ENCODE peak calls at places on chromosomes 2 and 18, in four cellular contexts. R, O, J and Y are unnamed samples.

GRCh38 chr2:58730764-58731487 is 489.8 kb upstream of the FANCL start:
- DNase-seq in O (no peak), J (no peak), R (no peak), Y (no peak)

GRCh38 chr18:45284174-45284573 is 331.1 kb upstream of the SLC14A2 start:
- DNase-seq in O (no peak), J (no peak), R (no peak), Y (no peak)

GRCh38 chr2:10091182-10091932 is 11.1 kb upstream of the CYS1 start:
- DNase-seq in O (no peak), J (no peak), R (no peak), Y (no peak)

GRCh38 chr2:216286616-216287231 is 85.6 kb downstream of the MARCHF4 start:
- DNase-seq in J (no peak), O (no peak), R (no peak), Y (peak; percentile 34)

GRCh38 chr2:183665976-183666375 is 541.7 kb downstream of the NUP35 start:
- DNase-seq in O (peak; percentile 47), J (peak; percentile 61), R (no peak), Y (peak; percentile 22)

GRCh38 chr2:61470965-61471904 is at the start of gene USP34:
- DNase-seq in R (peak; percentile 75), J (peak; percentile 89), O (peak; percentile 90), Y (peak; percentile 97)

GRCh38 chr2:199663157-199663556 is 187.8 kb downstream of the FTCDNL1 start:
- DNase-seq in J (no peak), O (no peak), R (no peak), Y (no peak)

GRCh38 chr2:128276878-128277675 is 41.6 kb downstream of the HS6ST1 start:
- DNase-seq in J (peak; percentile 70), O (no peak), R (no peak), Y (no peak)

GRCh38 chr2:197256771-197257170 is 53.8 kb downstream of the ANKRD44 start:
- DNase-seq in O (no peak), J (no peak), R (no peak), Y (no peak)

GRCh38 chr2:143162997-143163396 is 33.8 kb downstream of the ARHGAP15 start:
- DNase-seq in R (no peak), O (no peak), J (no peak), Y (peak; percentile 27)

GRCh38 chr2:235829726-235830125 is 335.9 kb downstream of the AGAP1 start:
- DNase-seq in R (no peak), J (no peak), O (no peak), Y (no peak)

GRCh38 chr18:13245481-13246000 is 27.0 kb downstream of the LDLRAD4 start:
- DNase-seq in O (no peak), R (no peak), J (no peak), Y (no peak)

GRCh38 chr18:2146092-2146491 is 425.2 kb downstream of the METTL4 start:
- DNase-seq in O (peak; percentile 47), R (no peak), J (no peak), Y (peak; percentile 48)

GRCh38 chr2:117396161-117396560 is 418.3 kb upstream of the DDX18 start:
- DNase-seq in R (no peak), J (no peak), O (no peak), Y (no peak)

GRCh38 chr2:106147159-106147558 is 46.9 kb downstream of the UXS1 start:
- DNase-seq in R (no peak), J (peak; percentile 64), O (peak; percentile 82), Y (peak; percentile 40)

GRCh38 chr18:58427321-58427720 is 201.6 kb downstream of the ALPK2 start:
- DNase-seq in J (no peak), O (no peak), R (no peak), Y (no peak)

GRCh38 chr18:8450013-8450412 is 159.2 kb upstream of the RAB12 start:
- DNase-seq in J (no peak), R (peak; percentile 20), O (peak; percentile 18), Y (no peak)

GRCh38 chr18:36780748-36781147 is 48.1 kb downstream of the TPGS2 start:
- DNase-seq in O (no peak), J (peak; percentile 25), R (no peak), Y (peak; percentile 39)

GRCh38 chr2:127426501-127427354 is 8.5 kb downstream of the PROC start:
- DNase-seq in J (no peak), O (no peak), R (no peak), Y (no peak)

GRCh38 chr2:72085036-72085435 is 62.6 kb downstream of the CYP26B1 start:
- DNase-seq in R (no peak), J (no peak), O (no peak), Y (no peak)

GRCh38 chr2:18312818-18313217 is 247.6 kb downstream of the RDH14 start:
- DNase-seq in R (no peak), J (no peak), O (no peak), Y (peak; percentile 91)

GRCh38 chr2:63057249-63058148 is 6.9 kb downstream of the OTX1 start:
- DNase-seq in J (no peak), O (no peak), R (no peak), Y (no peak)

GRCh38 chr2:241950413-241950863 is 80.9 kb downstream of the RTP5 start:
- DNase-seq in R (no peak), J (no peak), O (no peak), Y (no peak)

GRCh38 chr18:8188196-8188595 is 421.0 kb upstream of the RAB12 start:
- DNase-seq in J (peak; percentile 77), O (no peak), R (no peak), Y (peak; percentile 43)

GRCh38 chr2:134460583-134460998 is 206.7 kb downstream of the MGAT5 start:
- DNase-seq in R (peak; percentile 64), O (peak; percentile 75), J (peak; percentile 33), Y (peak; percentile 78)

GRCh38 chr2:217785544-217786045 is 217.2 kb downstream of the TNS1 start:
- DNase-seq in R (peak; percentile 72), O (peak; percentile 81), J (no peak), Y (peak; percentile 65)

GRCh38 chr2:37472959-37473358 is 128.5 kb downstream of the QPCT start:
- DNase-seq in O (peak; percentile 92), J (peak; percentile 62), R (no peak), Y (peak; percentile 83)

GRCh38 chr18:49476664-49477411 is 10.2 kb downstream of the C18orf32 start:
- DNase-seq in R (peak; percentile 17), J (peak; percentile 68), O (peak; percentile 25), Y (peak; percentile 68)

GRCh38 chr2:18356676-18357075 is 203.8 kb downstream of the RDH14 start:
- DNase-seq in O (peak; percentile 39), J (peak; percentile 63), R (no peak), Y (peak; percentile 48)

GRCh38 chr2:235951980-235952379 is 216.2 kb downstream of the GBX2 start:
- DNase-seq in R (no peak), J (peak; percentile 29), O (peak; percentile 40), Y (peak; percentile 4)

GRCh38 chr2:159185401-159186130 is 100.9 kb downstream of the WDSUB1 start:
- DNase-seq in J (peak; percentile 99), R (peak; percentile 10), O (peak; percentile 31), Y (peak; percentile 30)

GRCh38 chr2:27446057-27446456 is 3.9 kb downstream of the KRTCAP3 start:
- DNase-seq in R (no peak), J (no peak), O (peak; percentile 77), Y (peak; percentile 93)

GRCh38 chr18:13257361-13257980 is 38.9 kb downstream of the LDLRAD4 start:
- DNase-seq in J (no peak), R (no peak), O (no peak), Y (no peak)

GRCh38 chr2:17030070-17030469 is 364.4 kb upstream of the CYRIA start:
- DNase-seq in R (no peak), J (no peak), O (no peak), Y (no peak)

GRCh38 chr2:48774251-48774650 is 18.7 kb upstream of the LHCGR start:
- DNase-seq in O (no peak), J (no peak), R (no peak), Y (no peak)

GRCh38 chr2:223052710-223053261 is 796 bp downstream of the KCNE4 start:
- DNase-seq in O (no peak), R (peak; percentile 22), J (no peak), Y (no peak)

GRCh38 chr2:223050900-223051299 is 1.1 kb upstream of the KCNE4 start:
- DNase-seq in O (no peak), J (peak; percentile 84), R (no peak), Y (no peak)

GRCh38 chr2:223053431-223054192 is 1.6 kb downstream of the KCNE4 start:
- DNase-seq in R (no peak), O (no peak), J (no peak), Y (no peak)

GRCh38 chr2:223050188-223050587 is 1.8 kb upstream of the KCNE4 start:
- DNase-seq in J (no peak), O (no peak), R (no peak), Y (no peak)

DNA sequence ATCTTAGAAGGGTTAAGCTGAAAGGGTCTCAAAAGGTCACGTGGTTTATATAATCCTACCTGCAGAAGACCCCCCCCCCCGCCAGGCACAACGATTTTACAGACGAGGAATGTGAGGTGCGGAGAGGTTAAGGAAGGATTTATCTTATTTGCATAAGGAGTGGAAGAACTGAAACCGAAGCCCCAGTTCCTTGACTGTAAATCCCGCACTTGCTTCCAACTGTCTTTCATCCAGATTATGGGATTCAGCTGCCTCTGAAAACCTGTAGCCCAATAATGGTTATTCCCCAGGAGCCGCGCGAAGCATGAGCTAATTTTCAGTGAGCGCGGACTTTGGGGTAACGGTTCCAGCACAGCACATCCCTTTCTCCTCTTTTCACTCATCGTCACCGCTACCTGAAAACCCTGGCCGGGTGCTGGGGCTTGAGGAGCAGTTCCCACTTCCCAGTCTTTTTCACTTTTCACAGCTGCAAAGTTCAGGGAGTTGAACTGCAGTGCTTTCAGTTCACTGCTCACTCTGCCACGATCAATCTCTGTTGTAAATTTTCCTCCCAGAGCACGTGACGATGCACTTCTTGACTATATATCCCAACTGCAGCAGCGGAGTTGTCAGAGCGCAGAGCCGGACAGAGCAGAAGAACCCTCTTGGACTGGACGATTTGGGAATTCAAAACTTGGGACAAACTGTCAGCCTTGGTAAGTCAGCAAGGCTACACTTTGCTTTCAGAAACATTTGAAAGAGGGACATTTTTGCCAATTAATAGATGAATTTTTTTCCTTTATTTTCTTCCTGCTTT is at the start of gene KCNE4:
- DNase-seq in J (peak; percentile 46), R (no peak), O (peak; percentile 21), Y (no peak)
- H3K4me3 ChIP-seq in J (peak within 1 kb of the TSS; percentile 58), R (peak within 1 kb of the TSS; percentile 43), O (peak within 1 kb of the TSS; percentile 65), Y (peak within 1 kb of the TSS; percentile 29)

DNA sequence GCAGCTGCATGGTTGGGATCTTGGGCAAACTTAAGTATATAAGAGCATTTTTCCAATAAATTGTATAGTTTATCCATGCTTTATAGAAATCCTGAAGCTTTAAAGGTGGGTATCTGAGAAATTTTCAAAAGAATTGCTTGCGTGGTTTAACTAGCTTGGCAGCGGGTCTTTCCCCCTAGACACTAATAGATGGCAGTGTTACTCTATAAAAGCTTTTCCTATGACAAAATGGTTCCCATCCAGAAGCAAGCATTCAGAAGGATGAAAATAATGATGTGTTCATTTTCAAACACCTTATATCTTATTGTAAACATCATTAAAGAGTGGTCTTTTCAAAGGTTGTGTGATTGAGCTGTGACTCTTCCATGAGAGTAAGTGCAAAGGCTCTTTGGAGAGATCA is 45.9 kb downstream of the KDM3A start:
- DNase-seq in R (no peak), J (no peak), O (no peak), Y (no peak)
- TF ChIP-seq CTCF in R (peak; percentile 20), J (no peak), O (no peak), Y (peak; percentile 15)

GRCh38 chr2:42492691-42493467 is 903 bp downstream of the KCNG3 start:
- DNase-seq in O (no peak), J (no peak), R (no peak), Y (peak; percentile 3)
- H3K4me3 ChIP-seq in O (peak overlapping the region; percentile 75), J (no peak overlapping the region), R (peak overlapping the region; percentile 68), Y (no peak overlapping the region)

GRCh38 chr2:152755029-152755428 is 36.6 kb downstream of the ARL6IP6 start:
- DNase-seq in O (no peak), J (no peak), R (no peak), Y (peak; percentile 34)
- TF ChIP-seq CTCF in O (peak; percentile 42), J (no peak), R (peak; percentile 38), Y (peak; percentile 57)